ENCODE peak calls at places on chromosomes 3 and 15, in four cellular contexts. One of them, this sample, is unnamed.

GRCh38 chr3:167941234-167941995 is 154.3 kb downstream of the GOLIM4 start:
- DNase-seq in OCI-M1: peak; percentile 94
- DNase-seq in AG20443: peak; percentile 67
- DNase-seq in upper lobe of left lung: no peak
- DNase-seq in this sample: no peak

GRCh38 chr3:184645304-184645703 is 66.6 kb downstream of the MAGEF1 start:
- DNase-seq in OCI-M1: no peak
- DNase-seq in AG20443: no peak
- DNase-seq in upper lobe of left lung: no peak
- DNase-seq in this sample: no peak

GRCh38 chr3:136716629-136717028 is 35.5 kb downstream of the STAG1 start:
- DNase-seq in OCI-M1: peak; percentile 18
- DNase-seq in AG20443: no peak
- DNase-seq in upper lobe of left lung: no peak
- DNase-seq in this sample: no peak

GRCh38 chr3:152350139-152350538 is 81.4 kb downstream of the MBNL1 start:
- DNase-seq in OCI-M1: no peak
- DNase-seq in AG20443: no peak
- DNase-seq in upper lobe of left lung: no peak
- DNase-seq in this sample: no peak

GRCh38 chr3:141940204-141940776 is 63.8 kb downstream of the ATP1B3 start:
- DNase-seq in OCI-M1: no peak
- DNase-seq in AG20443: peak; percentile 77
- DNase-seq in upper lobe of left lung: no peak
- DNase-seq in this sample: no peak

GRCh38 chr3:47961815-47962606 is 54.2 kb downstream of the MAP4 start:
- DNase-seq in OCI-M1: peak; percentile 67
- DNase-seq in AG20443: no peak
- DNase-seq in upper lobe of left lung: no peak
- DNase-seq in this sample: no peak

GRCh38 chr3:172285844-172286243 is 162.4 kb downstream of the GHSR start:
- DNase-seq in OCI-M1: no peak
- DNase-seq in AG20443: peak; percentile 33
- DNase-seq in upper lobe of left lung: no peak
- DNase-seq in this sample: no peak

GRCh38 chr3:52234516-52235447 is 4.2 kb downstream of the TWF2 start:
- DNase-seq in OCI-M1: no peak
- DNase-seq in AG20443: no peak
- DNase-seq in upper lobe of left lung: no peak
- DNase-seq in this sample: peak; percentile 64

GRCh38 chr3:101038393-101038792 is 45.2 kb upstream of the ABI3BP start:
- DNase-seq in OCI-M1: no peak
- DNase-seq in AG20443: peak; percentile 16
- DNase-seq in upper lobe of left lung: no peak
- DNase-seq in this sample: no peak

GRCh38 chr3:115272036-115272824 is 125.1 kb upstream of the ZBTB20 start:
- DNase-seq in OCI-M1: no peak
- DNase-seq in AG20443: peak; percentile 62
- DNase-seq in upper lobe of left lung: no peak
- DNase-seq in this sample: no peak

GRCh38 chr15:31091531-31091930 is 10.0 kb downstream of the TRPM1 start:
- DNase-seq in OCI-M1: no peak
- DNase-seq in AG20443: peak; percentile 70
- DNase-seq in upper lobe of left lung: no peak
- DNase-seq in this sample: no peak

GRCh38 chr15:66795851-66796250 is 93.8 kb downstream of the SMAD6 start:
- DNase-seq in OCI-M1: no peak
- DNase-seq in AG20443: no peak
- DNase-seq in upper lobe of left lung: no peak
- DNase-seq in this sample: no peak

GRCh38 chr3:57910988-57911387 is 97.2 kb upstream of the FLNB start:
- DNase-seq in OCI-M1: peak; percentile 13
- DNase-seq in AG20443: no peak
- DNase-seq in upper lobe of left lung: no peak
- DNase-seq in this sample: no peak

GRCh38 chr3:4888913-4889846 is 90.1 kb upstream of the BHLHE40 start:
- DNase-seq in OCI-M1: peak; percentile 32
- DNase-seq in AG20443: no peak
- DNase-seq in upper lobe of left lung: no peak
- DNase-seq in this sample: no peak